ENCODE peak calls at places on chromosomes 13 and 19, in six cellular contexts. B is heart left ventricle, M is left ventricle myocardium inferior, A is neural progenitor cell, S is A549, P is stomach. W is an unnamed sample.
A peak's percentile ranks its signal among the peaks of the same experiment; 100 is the strongest.

GRCh38 chr13:100269837-100270236 is 180.9 kb downstream of the PCCA start:
- DNase-seq in M (peak; percentile 74), B (peak; percentile 75), A (no peak), S (no peak), P (peak; percentile 87), W (peak; percentile 66)

GRCh38 chr19:36256853-36257511 is 42.1 kb downstream of the ZNF146 start:
- DNase-seq in B (no peak), A (no peak), S (no peak), M (no peak), P (no peak), W (no peak)

GRCh38 chr13:75908137-75908536 is 272.0 kb downstream of the LMO7 start:
- DNase-seq in B (peak; percentile 69), P (no peak), M (peak; percentile 25), A (peak; percentile 6), S (no peak), W (no peak)

GRCh38 chr19:28497137-28497536 is 715.8 kb downstream of the UQCRFS1 start:
- DNase-seq in S (no peak), A (no peak), B (no peak), M (no peak), P (no peak), W (peak; percentile 6)

GRCh38 chr13:48244159-48244558 is 11.2 kb downstream of the ITM2B start:
- DNase-seq in S (no peak), P (no peak), A (no peak), B (no peak), M (no peak), W (no peak)

GRCh38 chr13:75372517-75372916 is 109.5 kb downstream of the TBC1D4 start:
- DNase-seq in S (peak; percentile 41), P (no peak), A (peak; percentile 46), B (no peak), M (no peak), W (peak; percentile 48)

GRCh38 chr19:11767633-11768133 is 883 bp downstream of the ZNF441 start:
- DNase-seq in M (peak; percentile 17), A (peak; percentile 43), S (no peak), P (peak; percentile 49), B (peak; percentile 30), W (peak; percentile 9)

GRCh38 chr13:41916173-41916954 is 44.5 kb downstream of the VWA8 start:
- DNase-seq in A (no peak), M (no peak), B (no peak), P (no peak), S (no peak), W (peak; percentile 65)

GRCh38 chr19:35030257-35031071 is at the start of gene SCN1B:
- DNase-seq in A (peak; percentile 89), P (peak; percentile 62), B (peak; percentile 74), S (peak; percentile 85), M (peak; percentile 65), W (peak; percentile 46)

DNA sequence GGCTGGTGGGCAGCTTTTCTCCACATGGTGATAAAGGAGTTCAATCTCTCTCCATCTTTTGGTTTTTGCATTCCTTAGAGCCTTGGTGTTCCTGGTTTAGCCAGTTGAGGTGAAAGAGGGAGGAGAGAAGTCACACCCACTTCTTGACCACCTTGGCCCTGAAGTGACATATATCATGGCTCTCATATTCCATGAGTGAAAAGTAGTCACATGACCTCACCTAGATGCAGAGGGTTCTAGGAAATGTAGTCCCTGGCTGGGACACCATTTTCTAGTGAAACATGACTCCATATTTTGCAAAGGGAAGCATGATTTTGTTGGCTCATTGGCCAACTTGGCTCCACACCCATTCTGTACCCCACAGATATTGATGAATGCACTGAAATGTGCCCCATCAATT is 16.1 kb downstream of the ADGRE1 start:
- DNase-seq in P (no peak), M (no peak), S (no peak), A (no peak), B (no peak), W (no peak)
- H3K4me3 ChIP-seq in P (no peak overlapping the region), M (no peak overlapping the region), S (no peak overlapping the region), A (no peak overlapping the region), B (no peak overlapping the region), W (no peak overlapping the region)

GRCh38 chr13:97753942-97754670 is 199.4 kb upstream of the IPO5 start:
- DNase-seq in S (no peak), B (no peak), M (no peak), A (peak; percentile 31), P (no peak), W (no peak)
- TF ChIP-seq CTCF in S (no peak), B (no peak), M (no peak), A (peak; percentile 50), P (no peak), W (peak; percentile 25)

GRCh38 chr19:39129116-39129515 is 3.5 kb downstream of the PAK4 start:
- DNase-seq in A (no peak), M (no peak), P (no peak), S (no peak), B (no peak), W (no peak)
- H3K27ac ChIP-seq in A (no peak overlapping the region), M (no peak overlapping the region), P (peak overlapping the region; percentile 91), S (peak overlapping the region; percentile 92), B (no peak overlapping the region), W (no peak overlapping the region)

GRCh38 chr13:93244918-93245280 is 18.3 kb downstream of the GPC6 start:
- DNase-seq in A (no peak), P (no peak), M (no peak), S (no peak), B (no peak), W (no peak)

GRCh38 chr13:93244141-93244917 is 17.7 kb downstream of the GPC6 start:
- DNase-seq in B (no peak), P (no peak), S (no peak), M (no peak), A (peak; percentile 51), W (peak; percentile 56)

GRCh38 chr13:93248627-93249047 is 22.0 kb downstream of the GPC6 start:
- DNase-seq in M (no peak), B (no peak), S (peak; percentile 48), A (peak; percentile 73), P (peak; percentile 31), W (peak; percentile 63)

GRCh38 chr13:93243375-93244063 is 16.9 kb downstream of the GPC6 start:
- DNase-seq in P (no peak), M (no peak), B (no peak), A (no peak), S (no peak), W (no peak)

GRCh38 chr13:93246069-93246468 is 19.5 kb downstream of the GPC6 start:
- DNase-seq in P (no peak), B (no peak), S (no peak), A (no peak), M (no peak), W (no peak)
- H3K4me3 ChIP-seq in P (no peak overlapping the region), B (no peak overlapping the region), S (no peak overlapping the region), A (no peak overlapping the region), M (no peak overlapping the region), W (no peak overlapping the region)

DNA sequence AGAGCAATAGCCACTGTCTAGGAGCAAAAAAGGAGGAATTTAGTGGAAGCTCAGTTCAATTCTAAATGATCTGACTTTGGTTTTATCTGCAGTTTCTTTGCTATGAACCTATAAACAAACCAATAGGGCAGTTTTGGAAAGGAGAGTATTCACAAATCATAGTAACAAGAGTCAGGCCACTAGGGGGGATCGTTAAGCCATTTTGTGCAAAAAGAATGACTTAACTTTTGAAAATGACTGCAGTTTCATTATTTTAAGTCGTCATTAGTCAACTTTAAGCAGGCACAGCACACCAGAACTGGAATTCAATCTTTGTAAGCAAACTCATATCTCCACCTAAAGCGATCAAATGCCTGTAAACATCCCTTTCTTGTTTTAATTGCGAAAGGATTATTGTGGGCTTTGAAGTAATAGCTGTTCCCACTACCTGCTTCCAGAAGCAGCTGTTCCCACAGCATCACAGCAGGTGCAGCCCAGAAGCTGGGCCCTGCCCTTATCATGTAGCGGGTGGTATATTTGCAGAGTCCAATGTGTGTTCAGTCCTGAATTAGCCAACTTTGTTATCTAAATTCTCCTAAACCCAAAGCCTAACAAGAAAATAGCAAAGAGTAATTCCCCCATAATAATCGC is 51.5 kb downstream of the SOX21 start:
- DNase-seq in B (no peak), S (peak; percentile 45), A (peak; percentile 47), P (no peak), M (no peak), W (peak; percentile 27)
- TF ChIP-seq CTCF in B (no peak), S (peak; percentile 39), A (peak; percentile 52), P (no peak), M (no peak), W (peak; percentile 42)

GRCh38 chr19:18415177-18415867 is 3.9 kb upstream of the SSBP4 start:
- DNase-seq in S (no peak), B (peak; percentile 91), M (peak; percentile 81), P (no peak), A (no peak), W (peak; percentile 76)
- H3K27ac ChIP-seq in S (peak overlapping the region; percentile 100), B (peak overlapping the region; percentile 98), M (peak overlapping the region; percentile 99), P (peak overlapping the region; percentile 95), A (no peak overlapping the region), W (peak overlapping the region; percentile 98)

GRCh38 chr19:55601127-55601526 is 1.0 kb downstream of the ZNF524 start:
- DNase-seq in S (no peak), P (no peak), B (no peak), A (no peak), M (no peak), W (no peak)
- H3K4me3 ChIP-seq in S (peak overlapping the region; percentile 69), P (peak overlapping the region; percentile 81), B (peak overlapping the region; percentile 73), A (peak overlapping the region; percentile 73), M (peak overlapping the region; percentile 83), W (peak overlapping the region; percentile 79)

DNA sequence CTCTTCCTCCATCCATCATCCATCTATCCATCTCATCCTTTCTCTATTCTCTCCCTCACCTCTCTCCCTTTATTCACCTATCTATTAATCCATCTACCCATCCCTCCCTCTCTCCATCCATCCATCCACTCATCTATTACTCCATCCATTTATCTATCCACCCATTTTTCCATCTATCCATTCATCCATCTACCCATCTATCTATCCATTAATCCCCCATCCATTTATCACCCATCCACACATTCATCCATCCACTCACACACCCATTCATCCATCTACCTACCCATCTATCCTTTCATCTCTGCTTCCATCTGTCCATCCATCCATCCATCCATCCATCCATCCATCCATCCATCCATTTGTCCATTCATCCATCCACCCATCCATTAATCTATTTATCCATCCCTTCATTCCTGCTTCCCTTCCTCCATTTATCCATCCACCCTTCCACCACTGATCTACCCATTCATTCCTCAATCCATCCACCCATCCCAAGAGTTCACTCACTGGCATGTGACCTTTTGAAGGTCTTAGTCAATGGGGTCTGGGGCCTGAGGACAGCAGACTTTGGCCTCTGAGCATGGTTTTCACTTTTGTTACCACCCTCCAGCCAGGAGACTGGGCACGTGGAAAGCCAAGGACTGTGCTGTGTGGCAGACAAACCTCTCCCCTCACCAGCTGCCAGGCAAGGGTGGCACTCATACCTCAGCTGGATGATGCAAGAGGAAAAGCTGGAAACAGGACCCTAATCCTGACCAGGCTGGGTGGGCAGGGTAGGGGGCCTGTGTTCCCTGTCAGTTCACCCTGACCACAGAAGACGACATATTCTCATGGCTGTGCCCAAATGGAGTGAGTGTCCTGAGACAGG is 126.7 kb downstream of the URI1 start:
- DNase-seq in B (no peak), M (no peak), A (no peak), P (peak; percentile 4), S (no peak), W (no peak)
- TF ChIP-seq CTCF in B (no peak), M (no peak), A (no peak), P (no peak), S (no peak), W (no peak)

GRCh38 chr19:45273532-45273877 is 22.4 kb downstream of the MARK4 start:
- DNase-seq in B (no peak), A (no peak), P (no peak), S (no peak), M (no peak), W (no peak)
- H3K27ac ChIP-seq in B (no peak overlapping the region), A (no peak overlapping the region), P (no peak overlapping the region), S (no peak overlapping the region), M (no peak overlapping the region), W (no peak overlapping the region)

W was measured in brain microvascular endothelial cell.